ENCODE peak calls at places on chromosomes 16 and 17, in five cellular contexts. G is tibial nerve, R is cardiac muscle cell, J is stomach, X is fibroblast of lung. V is an unnamed sample.

GRCh38 chr17:79981090-79981489 is 54.6 kb downstream of the TBC1D16 start:
- DNase-seq in J (no peak), R (no peak), G (no peak), X (no peak), V (no peak)

GRCh38 chr16:27722892-27723450 is 173.0 kb downstream of the KATNIP start:
- DNase-seq in X (no peak), R (peak), J (no peak), G (no peak), V (no peak)

GRCh38 chr17:17990282-17990681 is 17.6 kb downstream of the DRC3 start:
- DNase-seq in J (no peak), X (peak), R (no peak), G (no peak), V (no peak)

GRCh38 chr17:2282297-2282873 is 21.2 kb downstream of the SMG6 start:
- DNase-seq in R (peak), X (peak), J (no peak), G (no peak), V (no peak)

GRCh38 chr17:1956134-1956533 is 69.0 kb downstream of the RTN4RL1 start:
- DNase-seq in G (no peak), J (no peak), X (no peak), R (no peak), V (no peak)

GRCh38 chr17:67289174-67289876 is 44.3 kb upstream of the HELZ start:
- DNase-seq in X (peak), R (no peak), J (peak), G (peak), V (no peak)

GRCh38 chr17:45146616-45147101 is 1.6 kb upstream of the HEXIM1 start:
- DNase-seq in X (peak), R (no peak), J (peak), G (no peak), V (no peak)

GRCh38 chr16:27529962-27530361 is 19.8 kb downstream of the GTF3C1 start:
- DNase-seq in R (no peak), J (no peak), G (no peak), X (peak), V (no peak)

GRCh38 chr16:88337538-88337937 is 45.2 kb upstream of the ZNF469 start:
- DNase-seq in X (no peak), G (no peak), R (no peak), J (no peak), V (no peak)

GRCh38 chr17:75270966-75271232 is at the start of gene MIF4GD:
- DNase-seq in G (no peak), J (no peak), X (peak), R (no peak), V (no peak)

GRCh38 chr17:8832711-8833352 is 33.7 kb upstream of the MFSD6L start:
- DNase-seq in J (no peak), R (peak), X (no peak), G (no peak), V (no peak)
- TF ChIP-seq CTCF in J (no peak), R (peak), X (peak), G (no peak), V (peak)

GRCh38 chr17:64017381-64017980 is 3.0 kb downstream of the ICAM2 start:
- DNase-seq in J (no peak), G (no peak), R (no peak), X (no peak), V (no peak)

GRCh38 chr17:64016974-64017373 is 3.5 kb downstream of the ICAM2 start:
- DNase-seq in X (no peak), R (no peak), J (no peak), G (no peak), V (no peak)

GRCh38 chr17:64019486-64020067 is 856 bp downstream of the ICAM2 start:
- DNase-seq in J (no peak), X (no peak), G (no peak), R (no peak), V (no peak)

GRCh38 chr17:64015447-64015846 is 5.0 kb downstream of the ICAM2 start:
- DNase-seq in R (no peak), J (no peak), G (no peak), X (no peak), V (no peak)

GRCh38 chr17:64016248-64016784 is 4.1 kb downstream of the ICAM2 start:
- DNase-seq in R (no peak), G (no peak), J (no peak), X (no peak), V (no peak)
- TF ChIP-seq CTCF in R (peak), G (no peak), J (no peak), X (peak), V (no peak)

GRCh38 chr16:2785101-2785991 is 2.0 kb downstream of the PRSS33 start:
- DNase-seq in J (no peak), R (no peak), X (no peak), G (no peak), V (no peak)
- TF ChIP-seq CTCF in J (no peak), R (peak), X (no peak), G (no peak), V (no peak)

GRCh38 chr16:79997257-79997656 is 396.7 kb upstream of the MAF start:
- DNase-seq in G (no peak), X (peak), R (peak), J (no peak), V (no peak)
- TF ChIP-seq CTCF in G (no peak), X (peak), R (peak), J (peak), V (peak)

DNA sequence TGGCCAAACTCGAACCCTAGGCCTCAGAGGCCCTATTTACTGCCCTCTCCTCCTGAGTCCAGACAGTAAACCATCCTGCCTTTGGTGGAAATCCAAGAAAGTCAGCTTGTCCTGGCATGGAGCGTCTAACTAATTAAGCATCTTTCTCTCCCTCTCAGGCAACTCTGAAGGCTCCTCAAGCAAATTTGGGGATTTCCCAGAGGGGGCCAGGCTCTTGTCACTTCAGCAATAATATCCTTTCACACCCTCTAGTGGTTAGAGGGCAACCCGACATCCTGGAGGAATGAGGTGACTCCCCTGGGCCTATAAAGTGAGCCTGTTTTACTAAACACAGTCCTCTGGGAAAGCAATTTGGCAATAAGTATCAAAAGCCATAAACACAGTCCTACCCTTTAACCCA is 60.4 kb downstream of the NOG start:
- DNase-seq in X (peak), G (no peak), R (peak), J (no peak), V (no peak)
- TF ChIP-seq CTCF in X (peak), G (no peak), R (peak), J (no peak), V (no peak)

DNA sequence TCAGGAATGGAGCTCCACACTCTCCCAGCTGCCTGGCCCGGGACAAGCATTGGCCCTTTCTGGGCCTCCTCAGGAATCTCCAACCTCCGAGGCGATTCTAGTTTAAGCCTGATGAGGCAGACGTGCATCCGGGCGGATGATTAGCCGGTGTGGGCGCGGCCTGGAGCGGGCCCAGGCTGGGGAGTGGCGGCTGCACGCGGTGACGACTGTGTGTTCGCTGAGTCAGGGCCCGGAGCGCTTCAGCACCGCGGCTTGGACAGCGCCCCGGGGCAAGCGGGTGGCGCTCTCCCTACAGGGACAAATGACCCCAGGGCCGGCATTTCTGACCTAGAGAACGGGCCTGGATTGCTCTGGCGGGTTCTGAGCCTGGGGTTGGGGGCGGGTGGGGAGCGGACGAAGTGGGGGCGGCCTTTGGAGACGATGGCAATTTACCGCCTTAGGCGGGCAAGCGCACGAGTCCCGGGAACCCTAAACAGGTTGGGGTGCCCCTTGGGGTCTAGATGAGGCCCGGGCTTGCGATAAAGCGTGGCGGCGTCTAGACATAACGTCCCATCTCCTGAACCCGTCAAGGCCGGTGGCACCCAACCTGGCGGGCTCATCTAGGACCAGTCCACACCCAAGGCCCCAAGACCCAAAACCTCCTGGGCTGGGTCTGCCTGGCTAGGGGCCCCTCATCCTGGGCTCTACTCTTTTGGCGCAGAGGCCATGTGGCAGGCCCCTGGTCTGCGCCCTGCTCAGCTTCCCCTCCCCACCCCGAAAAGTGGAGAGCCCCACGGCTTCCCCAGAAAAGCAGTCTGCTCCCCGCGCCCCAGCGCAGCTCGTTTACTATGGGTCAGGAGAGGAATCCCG is 22.3 kb upstream of the ZNHIT3 start:
- DNase-seq in X (peak), G (no peak), J (peak), R (peak), V (no peak)
- TF ChIP-seq CTCF in X (peak), G (no peak), J (no peak), R (peak), V (no peak)

GRCh38 chr16:10980811-10981210 is 36.4 kb downstream of the CLEC16A start:
- DNase-seq in J (no peak), G (no peak), R (no peak), X (no peak), V (no peak)

GRCh38 chr16:10981697-10982216 is 37.4 kb downstream of the CLEC16A start:
- DNase-seq in R (no peak), J (no peak), G (no peak), X (no peak), V (no peak)

GRCh38 chr16:10984509-10984908 is 40.1 kb downstream of the CLEC16A start:
- DNase-seq in R (no peak), G (no peak), X (peak), J (no peak), V (no peak)

GRCh38 chr16:10982430-10983174 is 38.2 kb downstream of the CLEC16A start:
- DNase-seq in J (no peak), X (no peak), R (no peak), G (no peak), V (no peak)

DNA sequence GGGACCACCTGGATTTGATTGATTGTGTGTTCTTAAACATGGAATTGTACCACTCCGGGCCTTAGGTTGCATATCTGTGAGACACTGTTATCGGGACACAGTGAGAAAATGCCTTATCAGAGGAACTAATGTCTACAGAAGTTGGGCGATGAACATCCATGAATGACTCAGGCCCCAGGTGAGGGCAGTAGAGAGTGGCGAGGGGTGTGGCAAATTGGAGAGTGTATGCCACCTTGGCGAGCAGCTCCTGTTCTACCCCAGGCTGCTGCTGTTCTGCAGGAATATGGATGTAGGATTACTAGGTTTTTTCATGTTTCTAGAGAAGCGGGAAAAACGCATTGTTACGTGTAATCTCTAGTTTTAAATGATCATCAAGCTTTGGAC is 38.8 kb downstream of the CLEC16A start:
- DNase-seq in J (peak), G (no peak), R (no peak), X (no peak), V (no peak)
- TF ChIP-seq CTCF in J (no peak), G (no peak), R (no peak), X (no peak), V (no peak)

GRCh38 chr17:72826602-72827001 is 265.9 kb downstream of the SLC39A11 start:
- DNase-seq in R (no peak), X (peak), J (no peak), G (no peak), V (no peak)
- TF ChIP-seq CTCF in R (no peak), X (no peak), J (no peak), G (no peak), V (no peak)